ENCODE peak calls at places on chromosomes 13 and 19, in six cellular contexts. One of them, this sample, is unnamed.
A peak's percentile ranks its signal among the peaks of the same experiment; 100 is the strongest.

GRCh38 chr13:101556676-101557121 is 104.2 kb downstream of the ITGBL1 start:
- DNase-seq in anterior cingulate cortex: no peak
- DNase-seq in mesothelial cell of epicardium: no peak
- DNase-seq in amniotic stem cell: no peak
- DNase-seq in GM03348: peak; percentile 69
- DNase-seq in Daoy: no peak
- DNase-seq in this sample: no peak

GRCh38 chr13:40490086-40490723 is 176.2 kb downstream of the FOXO1 start:
- DNase-seq in anterior cingulate cortex: no peak
- DNase-seq in mesothelial cell of epicardium: no peak
- DNase-seq in amniotic stem cell: no peak
- DNase-seq in GM03348: no peak
- DNase-seq in Daoy: no peak
- DNase-seq in this sample: no peak

GRCh38 chr19:11279505-11280236 is 16.3 kb upstream of the TSPAN16 start:
- DNase-seq in anterior cingulate cortex: no peak
- DNase-seq in mesothelial cell of epicardium: no peak
- DNase-seq in amniotic stem cell: no peak
- DNase-seq in GM03348: no peak
- DNase-seq in Daoy: peak; percentile 43
- DNase-seq in this sample: peak; percentile 41

GRCh38 chr19:55913643-55914268 is 18.4 kb downstream of the NLRP13 start:
- DNase-seq in anterior cingulate cortex: no peak
- DNase-seq in mesothelial cell of epicardium: no peak
- DNase-seq in amniotic stem cell: no peak
- DNase-seq in GM03348: no peak
- DNase-seq in Daoy: peak; percentile 53
- DNase-seq in this sample: peak; percentile 32

GRCh38 chr19:19662344-19662743 is 1.1 kb downstream of the ATP13A1 start:
- DNase-seq in anterior cingulate cortex: no peak
- DNase-seq in mesothelial cell of epicardium: no peak
- DNase-seq in amniotic stem cell: no peak
- DNase-seq in GM03348: no peak
- DNase-seq in Daoy: no peak
- DNase-seq in this sample: no peak

GRCh38 chr13:111956261-111957151 is 110.4 kb upstream of the SOX1 start:
- DNase-seq in anterior cingulate cortex: no peak
- DNase-seq in mesothelial cell of epicardium: peak; percentile 24
- DNase-seq in amniotic stem cell: no peak
- DNase-seq in GM03348: no peak
- DNase-seq in Daoy: no peak
- DNase-seq in this sample: no peak

GRCh38 chr19:42553292-42554045 is 25.2 kb upstream of the CEACAM1 start:
- DNase-seq in anterior cingulate cortex: no peak
- DNase-seq in mesothelial cell of epicardium: peak; percentile 31
- DNase-seq in amniotic stem cell: no peak
- DNase-seq in GM03348: peak; percentile 87
- DNase-seq in Daoy: peak; percentile 43
- DNase-seq in this sample: peak; percentile 59

GRCh38 chr19:8233370-8233769 is 24.2 kb downstream of the CERS4 start:
- DNase-seq in anterior cingulate cortex: no peak
- DNase-seq in mesothelial cell of epicardium: no peak
- DNase-seq in amniotic stem cell: no peak
- DNase-seq in GM03348: no peak
- DNase-seq in Daoy: no peak
- DNase-seq in this sample: no peak

GRCh38 chr19:29942404-29943261 is 594 bp downstream of the URI1 start:
- DNase-seq in anterior cingulate cortex: peak; percentile 70
- DNase-seq in mesothelial cell of epicardium: peak; percentile 53
- DNase-seq in amniotic stem cell: peak; percentile 33
- DNase-seq in GM03348: peak; percentile 81
- DNase-seq in Daoy: peak; percentile 76
- DNase-seq in this sample: peak; percentile 39

GRCh38 chr13:57611956-57612355 is 19.6 kb upstream of the PCDH17 start:
- DNase-seq in anterior cingulate cortex: no peak
- DNase-seq in mesothelial cell of epicardium: no peak
- DNase-seq in amniotic stem cell: no peak
- DNase-seq in GM03348: no peak
- DNase-seq in Daoy: no peak
- DNase-seq in this sample: no peak

GRCh38 chr19:40501599-40501998 is 34.8 kb downstream of the SPTBN4 start:
- DNase-seq in anterior cingulate cortex: no peak
- DNase-seq in mesothelial cell of epicardium: no peak
- DNase-seq in amniotic stem cell: no peak
- DNase-seq in GM03348: no peak
- DNase-seq in Daoy: no peak
- DNase-seq in this sample: no peak

GRCh38 chr19:40597329-40597838 is 3.8 kb upstream of the LTBP4 start:
- DNase-seq in anterior cingulate cortex: no peak
- DNase-seq in mesothelial cell of epicardium: no peak
- DNase-seq in amniotic stem cell: no peak
- DNase-seq in GM03348: no peak
- DNase-seq in Daoy: no peak
- DNase-seq in this sample: no peak

GRCh38 chr13:93889430-93889829 is 590.1 kb downstream of the DCT start:
- DNase-seq in anterior cingulate cortex: no peak
- DNase-seq in mesothelial cell of epicardium: no peak
- DNase-seq in amniotic stem cell: no peak
- DNase-seq in GM03348: no peak
- DNase-seq in Daoy: no peak
- DNase-seq in this sample: no peak

GRCh38 chr19:17109962-17110598 is 34.5 kb downstream of the MYO9B start:
- DNase-seq in anterior cingulate cortex: peak; percentile 21
- DNase-seq in mesothelial cell of epicardium: no peak
- DNase-seq in amniotic stem cell: no peak
- DNase-seq in GM03348: no peak
- DNase-seq in Daoy: no peak
- DNase-seq in this sample: no peak

GRCh38 chr13:51623473-51623872 is 39.2 kb downstream of the WDFY2 start:
- DNase-seq in anterior cingulate cortex: no peak
- DNase-seq in mesothelial cell of epicardium: no peak
- DNase-seq in amniotic stem cell: no peak
- DNase-seq in GM03348: no peak
- DNase-seq in Daoy: no peak
- DNase-seq in this sample: no peak

GRCh38 chr19:8333771-8334457 is 9.1 kb downstream of the KANK3 start:
- DNase-seq in anterior cingulate cortex: no peak
- DNase-seq in mesothelial cell of epicardium: no peak
- DNase-seq in amniotic stem cell: no peak
- DNase-seq in GM03348: no peak
- DNase-seq in Daoy: no peak
- DNase-seq in this sample: no peak

GRCh38 chr19:15390814-15391213 is 11.2 kb upstream of the AKAP8 start:
- DNase-seq in anterior cingulate cortex: no peak
- DNase-seq in mesothelial cell of epicardium: no peak
- DNase-seq in amniotic stem cell: no peak
- DNase-seq in GM03348: no peak
- DNase-seq in Daoy: no peak
- DNase-seq in this sample: no peak

GRCh38 chr19:19345232-19345631 is 24.6 kb downstream of the MAU2 start:
- DNase-seq in anterior cingulate cortex: no peak
- DNase-seq in mesothelial cell of epicardium: no peak
- DNase-seq in amniotic stem cell: no peak
- DNase-seq in GM03348: no peak
- DNase-seq in Daoy: no peak
- DNase-seq in this sample: no peak

GRCh38 chr13:39249971-39250370 is 211.7 kb downstream of the NHLRC3 start:
- DNase-seq in anterior cingulate cortex: no peak
- DNase-seq in mesothelial cell of epicardium: no peak
- DNase-seq in amniotic stem cell: no peak
- DNase-seq in GM03348: no peak
- DNase-seq in Daoy: no peak
- DNase-seq in this sample: no peak

GRCh38 chr19:3234800-3235199 is 10.3 kb downstream of the CELF5 start:
- DNase-seq in anterior cingulate cortex: no peak
- DNase-seq in mesothelial cell of epicardium: no peak
- DNase-seq in amniotic stem cell: no peak
- DNase-seq in GM03348: no peak
- DNase-seq in Daoy: peak; percentile 32
- DNase-seq in this sample: no peak

GRCh38 chr13:42633495-42633894 is 59.5 kb downstream of the TNFSF11 start:
- DNase-seq in anterior cingulate cortex: no peak
- DNase-seq in mesothelial cell of epicardium: no peak
- DNase-seq in amniotic stem cell: no peak
- DNase-seq in GM03348: no peak
- DNase-seq in Daoy: no peak
- DNase-seq in this sample: peak; percentile 11

GRCh38 chr13:26488236-26489028 is 69.1 kb upstream of the WASF3 start:
- DNase-seq in anterior cingulate cortex: no peak
- DNase-seq in mesothelial cell of epicardium: no peak
- DNase-seq in amniotic stem cell: no peak
- DNase-seq in GM03348: no peak
- DNase-seq in Daoy: no peak
- DNase-seq in this sample: no peak

GRCh38 chr13:106260352-106260751 is 275.1 kb downstream of the EFNB2 start:
- DNase-seq in anterior cingulate cortex: no peak
- DNase-seq in mesothelial cell of epicardium: no peak
- DNase-seq in amniotic stem cell: no peak
- DNase-seq in GM03348: no peak
- DNase-seq in Daoy: no peak
- DNase-seq in this sample: no peak

GRCh38 chr19:10113592-10113963 is 2.1 kb downstream of the P2RY11 start:
- DNase-seq in anterior cingulate cortex: no peak
- DNase-seq in mesothelial cell of epicardium: no peak
- DNase-seq in amniotic stem cell: no peak
- DNase-seq in GM03348: no peak
- DNase-seq in Daoy: peak; percentile 43
- DNase-seq in this sample: no peak

GRCh38 chr19:18300930-18301717 is 19.7 kb upstream of the JUND start:
- DNase-seq in anterior cingulate cortex: no peak
- DNase-seq in mesothelial cell of epicardium: no peak
- DNase-seq in amniotic stem cell: no peak
- DNase-seq in GM03348: peak; percentile 85
- DNase-seq in Daoy: no peak
- DNase-seq in this sample: peak; percentile 68

GRCh38 chr19:37172368-37173366 is at the start of gene ZNF585A:
- DNase-seq in anterior cingulate cortex: peak; percentile 90
- DNase-seq in mesothelial cell of epicardium: peak; percentile 87
- DNase-seq in amniotic stem cell: peak; percentile 93
- DNase-seq in GM03348: peak; percentile 94
- DNase-seq in Daoy: peak; percentile 94
- DNase-seq in this sample: peak; percentile 94

GRCh38 chr19:39144487-39145071 is 19.0 kb downstream of the PAK4 start:
- DNase-seq in anterior cingulate cortex: no peak
- DNase-seq in mesothelial cell of epicardium: no peak
- DNase-seq in amniotic stem cell: no peak
- DNase-seq in GM03348: no peak
- DNase-seq in Daoy: no peak
- DNase-seq in this sample: no peak

GRCh38 chr19:18929311-18929710 is 9.8 kb downstream of the DDX49 start:
- DNase-seq in anterior cingulate cortex: no peak
- DNase-seq in mesothelial cell of epicardium: no peak
- DNase-seq in amniotic stem cell: no peak
- DNase-seq in GM03348: no peak
- DNase-seq in Daoy: no peak
- DNase-seq in this sample: no peak

GRCh38 chr13:95956589-95957148 is 96.5 kb downstream of the UGGT2 start:
- DNase-seq in anterior cingulate cortex: no peak
- DNase-seq in mesothelial cell of epicardium: no peak
- DNase-seq in amniotic stem cell: no peak
- DNase-seq in GM03348: no peak
- DNase-seq in Daoy: no peak
- DNase-seq in this sample: peak; percentile 30